ENCODE peak calls at places on chromosomes 2 and 18, in four cellular contexts. One of them, this sample, is unnamed.

GRCh38 chr18:79639072-79639829 is 40.4 kb upstream of the CTDP1 start:
- DNase-seq in NCI-H524: no peak
- DNase-seq in skeletal muscle cell: no peak
- DNase-seq in T-helper 2 cell: no peak
- DNase-seq in this sample: no peak

GRCh38 chr2:204892506-204893255 is 347.4 kb downstream of the PARD3B start:
- DNase-seq in NCI-H524: no peak
- DNase-seq in skeletal muscle cell: peak; percentile 65
- DNase-seq in T-helper 2 cell: peak; percentile 84
- DNase-seq in this sample: no peak

GRCh38 chr18:11868230-11868629 is 17.0 kb downstream of the CHMP1B start:
- DNase-seq in NCI-H524: no peak
- DNase-seq in skeletal muscle cell: no peak
- DNase-seq in T-helper 2 cell: no peak
- DNase-seq in this sample: no peak

GRCh38 chr2:190854726-190855125 is 25.9 kb upstream of the GLS start:
- DNase-seq in NCI-H524: no peak
- DNase-seq in skeletal muscle cell: no peak
- DNase-seq in T-helper 2 cell: no peak
- DNase-seq in this sample: no peak

GRCh38 chr2:220572385-220572784 is 945.0 kb downstream of the SLC4A3 start:
- DNase-seq in NCI-H524: no peak
- DNase-seq in skeletal muscle cell: no peak
- DNase-seq in T-helper 2 cell: no peak
- DNase-seq in this sample: no peak

GRCh38 chr2:225768741-225769140 is 369.2 kb downstream of the NYAP2 start:
- DNase-seq in NCI-H524: no peak
- DNase-seq in skeletal muscle cell: no peak
- DNase-seq in T-helper 2 cell: no peak
- DNase-seq in this sample: no peak

GRCh38 chr18:47931707-47932103 is 1.2 kb upstream of the SMAD2 start:
- DNase-seq in NCI-H524: peak; percentile 83
- DNase-seq in skeletal muscle cell: no peak
- DNase-seq in T-helper 2 cell: peak; percentile 77
- DNase-seq in this sample: peak; percentile 64

GRCh38 chr2:205785507-205786222 is 103.4 kb downstream of the NRP2 start:
- DNase-seq in NCI-H524: no peak
- DNase-seq in skeletal muscle cell: no peak
- DNase-seq in T-helper 2 cell: no peak
- DNase-seq in this sample: no peak

GRCh38 chr2:223230352-223230751 is 178.4 kb downstream of the KCNE4 start:
- DNase-seq in NCI-H524: no peak
- DNase-seq in skeletal muscle cell: no peak
- DNase-seq in T-helper 2 cell: no peak
- DNase-seq in this sample: no peak

GRCh38 chr2:6827516-6828298 is 38.0 kb downstream of the CMPK2 start:
- DNase-seq in NCI-H524: no peak
- DNase-seq in skeletal muscle cell: no peak
- DNase-seq in T-helper 2 cell: no peak
- DNase-seq in this sample: no peak

GRCh38 chr18:72783517-72783916 is 84.3 kb downstream of the NETO1 start:
- DNase-seq in NCI-H524: no peak
- DNase-seq in skeletal muscle cell: no peak
- DNase-seq in T-helper 2 cell: no peak
- DNase-seq in this sample: no peak

GRCh38 chr2:201452058-201452736 is 657 bp downstream of the STRADB start:
- DNase-seq in NCI-H524: peak; percentile 32
- DNase-seq in skeletal muscle cell: no peak
- DNase-seq in T-helper 2 cell: no peak
- DNase-seq in this sample: no peak

GRCh38 chr2:220227272-220227920 is 600.0 kb downstream of the SLC4A3 start:
- DNase-seq in NCI-H524: no peak
- DNase-seq in skeletal muscle cell: no peak
- DNase-seq in T-helper 2 cell: no peak
- DNase-seq in this sample: no peak

GRCh38 chr2:207896525-207897295 is 127.0 kb upstream of the FZD5 start:
- DNase-seq in NCI-H524: peak; percentile 8
- DNase-seq in skeletal muscle cell: no peak
- DNase-seq in T-helper 2 cell: no peak
- DNase-seq in this sample: peak; percentile 44

GRCh38 chr2:113123731-113124130 is 3.7 kb upstream of the IL1RN start:
- DNase-seq in NCI-H524: no peak
- DNase-seq in skeletal muscle cell: no peak
- DNase-seq in T-helper 2 cell: no peak
- DNase-seq in this sample: no peak

GRCh38 chr2:238700506-238701050 is 147.3 kb upstream of the TWIST2 start:
- DNase-seq in NCI-H524: no peak
- DNase-seq in skeletal muscle cell: no peak
- DNase-seq in T-helper 2 cell: no peak
- DNase-seq in this sample: no peak

GRCh38 chr2:233497692-233498091 is 68.9 kb downstream of the USP40 start:
- DNase-seq in NCI-H524: no peak
- DNase-seq in skeletal muscle cell: no peak
- DNase-seq in T-helper 2 cell: no peak
- DNase-seq in this sample: no peak

GRCh38 chr2:197273485-197273884 is 37.1 kb downstream of the ANKRD44 start:
- DNase-seq in NCI-H524: peak; percentile 94
- DNase-seq in skeletal muscle cell: no peak
- DNase-seq in T-helper 2 cell: no peak
- DNase-seq in this sample: peak; percentile 16

GRCh38 chr2:19073522-19073921 is 284.9 kb downstream of the OSR1 start:
- DNase-seq in NCI-H524: no peak
- DNase-seq in skeletal muscle cell: peak; percentile 53
- DNase-seq in T-helper 2 cell: no peak
- DNase-seq in this sample: peak; percentile 52

GRCh38 chr2:235807347-235807746 is 313.5 kb downstream of the AGAP1 start:
- DNase-seq in NCI-H524: no peak
- DNase-seq in skeletal muscle cell: no peak
- DNase-seq in T-helper 2 cell: no peak
- DNase-seq in this sample: no peak

GRCh38 chr2:188721231-188721630 is 252.9 kb upstream of the COL3A1 start:
- DNase-seq in NCI-H524: no peak
- DNase-seq in skeletal muscle cell: no peak
- DNase-seq in T-helper 2 cell: no peak
- DNase-seq in this sample: no peak

GRCh38 chr2:47034973-47035609 is 119.5 kb upstream of the MCFD2 start:
- DNase-seq in NCI-H524: no peak
- DNase-seq in skeletal muscle cell: no peak
- DNase-seq in T-helper 2 cell: no peak
- DNase-seq in this sample: peak; percentile 55

GRCh38 chr2:7358865-7359264 is 441.7 kb downstream of the RNF144A start:
- DNase-seq in NCI-H524: no peak
- DNase-seq in skeletal muscle cell: no peak
- DNase-seq in T-helper 2 cell: no peak
- DNase-seq in this sample: no peak

GRCh38 chr18:66990909-66991308 is 387.0 kb upstream of the CDH19 start:
- DNase-seq in NCI-H524: peak; percentile 20
- DNase-seq in skeletal muscle cell: no peak
- DNase-seq in T-helper 2 cell: no peak
- DNase-seq in this sample: no peak

GRCh38 chr18:13629841-13630747 is 96.3 kb downstream of the FAM210A start:
- DNase-seq in NCI-H524: peak; percentile 73
- DNase-seq in skeletal muscle cell: peak; percentile 16
- DNase-seq in T-helper 2 cell: peak; percentile 58
- DNase-seq in this sample: peak; percentile 64

GRCh38 chr2:84674586-84674985 is 158.3 kb downstream of the DNAH6 start:
- DNase-seq in NCI-H524: no peak
- DNase-seq in skeletal muscle cell: no peak
- DNase-seq in T-helper 2 cell: no peak
- DNase-seq in this sample: no peak

GRCh38 chr2:223460774-223461211 is 141.4 kb downstream of the SCG2 start:
- DNase-seq in NCI-H524: no peak
- DNase-seq in skeletal muscle cell: peak; percentile 45
- DNase-seq in T-helper 2 cell: peak; percentile 11
- DNase-seq in this sample: no peak

GRCh38 chr2:56985609-56986008 is 801.8 kb downstream of the CCDC85A start:
- DNase-seq in NCI-H524: no peak
- DNase-seq in skeletal muscle cell: no peak
- DNase-seq in T-helper 2 cell: no peak
- DNase-seq in this sample: no peak

GRCh38 chr2:173680574-173680973 is 284.6 kb downstream of the SP3 start:
- DNase-seq in NCI-H524: no peak
- DNase-seq in skeletal muscle cell: no peak
- DNase-seq in T-helper 2 cell: no peak
- DNase-seq in this sample: no peak

GRCh38 chr2:169732583-169733358 is 861 bp upstream of the KLHL23 start:
- DNase-seq in NCI-H524: peak; percentile 41
- DNase-seq in skeletal muscle cell: no peak
- DNase-seq in T-helper 2 cell: peak; percentile 9
- DNase-seq in this sample: no peak

GRCh38 chr2:241507430-241508239 is 749 bp downstream of the STK25 start:
- DNase-seq in NCI-H524: peak; percentile 53
- DNase-seq in skeletal muscle cell: no peak
- DNase-seq in T-helper 2 cell: peak; percentile 36
- DNase-seq in this sample: peak; percentile 67

GRCh38 chr2:216370961-216371633 is 1.2 kb downstream of the MARCHF4 start:
- DNase-seq in NCI-H524: peak; percentile 11
- DNase-seq in skeletal muscle cell: no peak
- DNase-seq in T-helper 2 cell: no peak
- DNase-seq in this sample: peak; percentile 15

GRCh38 chr2:150143087-150143536 is 344.4 kb downstream of the RND3 start:
- DNase-seq in NCI-H524: no peak
- DNase-seq in skeletal muscle cell: no peak
- DNase-seq in T-helper 2 cell: no peak
- DNase-seq in this sample: no peak

GRCh38 chr2:208142255-208142924 is 3.6 kb downstream of the CRYGB start:
- DNase-seq in NCI-H524: no peak
- DNase-seq in skeletal muscle cell: no peak
- DNase-seq in T-helper 2 cell: no peak
- DNase-seq in this sample: no peak

GRCh38 chr2:240219208-240219890 is 78.9 kb upstream of the OTOS start:
- DNase-seq in NCI-H524: no peak
- DNase-seq in skeletal muscle cell: no peak
- DNase-seq in T-helper 2 cell: no peak
- DNase-seq in this sample: no peak

GRCh38 chr18:10304853-10305252 is 149.6 kb upstream of the APCDD1 start:
- DNase-seq in NCI-H524: peak; percentile 81
- DNase-seq in skeletal muscle cell: peak; percentile 78
- DNase-seq in T-helper 2 cell: no peak
- DNase-seq in this sample: no peak

GRCh38 chr2:43228782-43229659 is 2.6 kb upstream of the ZFP36L2 start:
- DNase-seq in NCI-H524: no peak
- DNase-seq in skeletal muscle cell: no peak
- DNase-seq in T-helper 2 cell: peak; percentile 41
- DNase-seq in this sample: no peak

This sample was measured in WERI-Rb-1.